ENCODE peak calls at places on chromosomes 12 and 14, in ten cellular contexts. One of them, this sample, is unnamed.

GRCh38 chr14:95551435-95551834 is 16.6 kb downstream of the GLRX5 start:
- DNase-seq in upper lobe of right lung: no peak
- DNase-seq in pancreas: no peak
- DNase-seq in heart right ventricle: no peak
- DNase-seq in OCI-LY7: no peak
- DNase-seq in PC-3: no peak
- DNase-seq in fibroblast of lung: no peak
- DNase-seq in astrocyte: no peak
- DNase-seq in colonic mucosa: no peak
- DNase-seq in IMR-90: no peak
- DNase-seq in this sample: no peak

GRCh38 chr12:4214912-4215861 is 58.4 kb upstream of the CCND2 start:
- DNase-seq in OCI-LY7: no peak
- DNase-seq in PC-3: no peak
- DNase-seq in fibroblast of lung: no peak
- DNase-seq in upper lobe of right lung: peak; percentile 88
- DNase-seq in pancreas: no peak
- DNase-seq in astrocyte: no peak
- DNase-seq in colonic mucosa: peak; percentile 40
- DNase-seq in heart right ventricle: peak; percentile 57
- DNase-seq in IMR-90: no peak
- DNase-seq in this sample: no peak

GRCh38 chr14:66444271-66444987 is 41.7 kb upstream of the CCDC196 start:
- DNase-seq in IMR-90: peak; percentile 1
- DNase-seq in upper lobe of right lung: no peak
- DNase-seq in pancreas: no peak
- DNase-seq in colonic mucosa: peak; percentile 18
- DNase-seq in fibroblast of lung: peak; percentile 16
- DNase-seq in OCI-LY7: no peak
- DNase-seq in PC-3: no peak
- DNase-seq in heart right ventricle: no peak
- DNase-seq in astrocyte: no peak
- DNase-seq in this sample: no peak

GRCh38 chr12:103820881-103821489 is 20.0 kb downstream of the NT5DC3 start:
- DNase-seq in PC-3: no peak
- DNase-seq in upper lobe of right lung: no peak
- DNase-seq in fibroblast of lung: no peak
- DNase-seq in colonic mucosa: peak; percentile 13
- DNase-seq in heart right ventricle: no peak
- DNase-seq in pancreas: no peak
- DNase-seq in astrocyte: no peak
- DNase-seq in IMR-90: no peak
- DNase-seq in OCI-LY7: no peak
- DNase-seq in this sample: no peak

GRCh38 chr12:119082496-119082895 is 96.2 kb upstream of the HSPB8 start:
- DNase-seq in OCI-LY7: no peak
- DNase-seq in upper lobe of right lung: no peak
- DNase-seq in IMR-90: no peak
- DNase-seq in PC-3: no peak
- DNase-seq in pancreas: no peak
- DNase-seq in astrocyte: no peak
- DNase-seq in colonic mucosa: no peak
- DNase-seq in fibroblast of lung: no peak
- DNase-seq in heart right ventricle: peak; percentile 79
- DNase-seq in this sample: no peak

GRCh38 chr12:92339198-92339821 is 193.7 kb upstream of the BTG1 start:
- DNase-seq in IMR-90: no peak
- DNase-seq in upper lobe of right lung: no peak
- DNase-seq in colonic mucosa: no peak
- DNase-seq in PC-3: no peak
- DNase-seq in fibroblast of lung: no peak
- DNase-seq in OCI-LY7: no peak
- DNase-seq in pancreas: no peak
- DNase-seq in astrocyte: no peak
- DNase-seq in heart right ventricle: no peak
- DNase-seq in this sample: no peak

GRCh38 chr12:74903522-74903921 is 306.1 kb downstream of the KCNC2 start:
- DNase-seq in pancreas: no peak
- DNase-seq in OCI-LY7: peak; percentile 8
- DNase-seq in colonic mucosa: no peak
- DNase-seq in upper lobe of right lung: no peak
- DNase-seq in astrocyte: peak; percentile 2
- DNase-seq in IMR-90: no peak
- DNase-seq in PC-3: peak; percentile 35
- DNase-seq in fibroblast of lung: no peak
- DNase-seq in heart right ventricle: no peak
- DNase-seq in this sample: no peak

GRCh38 chr14:91339606-91340369 is 77.8 kb downstream of the CCDC88C start:
- DNase-seq in astrocyte: no peak
- DNase-seq in pancreas: no peak
- DNase-seq in IMR-90: no peak
- DNase-seq in OCI-LY7: no peak
- DNase-seq in colonic mucosa: no peak
- DNase-seq in upper lobe of right lung: peak; percentile 45
- DNase-seq in heart right ventricle: no peak
- DNase-seq in fibroblast of lung: no peak
- DNase-seq in PC-3: no peak
- DNase-seq in this sample: no peak

GRCh38 chr14:65222434-65222833 is 120.1 kb upstream of the MAX start:
- DNase-seq in PC-3: peak; percentile 78
- DNase-seq in fibroblast of lung: peak; percentile 73
- DNase-seq in colonic mucosa: peak; percentile 77
- DNase-seq in IMR-90: peak; percentile 66
- DNase-seq in upper lobe of right lung: peak; percentile 73
- DNase-seq in OCI-LY7: peak; percentile 77
- DNase-seq in heart right ventricle: peak; percentile 55
- DNase-seq in pancreas: peak; percentile 82
- DNase-seq in astrocyte: peak; percentile 40
- DNase-seq in this sample: no peak

GRCh38 chr12:54560374-54560858 is 11.0 kb downstream of the PDE1B start:
- DNase-seq in fibroblast of lung: peak; percentile 63
- DNase-seq in heart right ventricle: peak; percentile 91
- DNase-seq in OCI-LY7: peak; percentile 44
- DNase-seq in pancreas: peak; percentile 82
- DNase-seq in colonic mucosa: peak; percentile 84
- DNase-seq in astrocyte: peak; percentile 18
- DNase-seq in PC-3: no peak
- DNase-seq in IMR-90: peak; percentile 36
- DNase-seq in upper lobe of right lung: peak; percentile 95
- DNase-seq in this sample: no peak

DNA sequence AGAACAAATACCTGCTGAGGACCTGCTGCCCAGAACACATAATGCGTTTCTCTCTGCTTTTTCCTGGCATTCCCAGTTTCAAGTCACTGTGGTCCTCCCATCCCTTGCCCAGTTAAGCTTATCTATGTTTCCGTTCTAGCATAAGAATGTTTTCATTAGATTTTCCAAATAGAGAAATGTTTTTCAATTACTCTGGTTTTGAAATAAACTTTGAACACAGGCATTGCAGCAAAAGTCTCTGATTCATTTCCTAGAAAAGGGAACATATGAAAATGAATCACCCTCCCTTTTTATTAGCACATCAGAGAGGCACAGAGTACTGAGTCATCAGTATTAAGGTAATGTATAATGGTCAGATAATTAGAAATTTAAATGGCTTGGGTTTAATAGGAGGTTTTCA is 201.1 kb upstream of the TMEM260 start:
- DNase-seq in pancreas: no peak
- DNase-seq in fibroblast of lung: peak; percentile 89
- DNase-seq in heart right ventricle: no peak
- DNase-seq in astrocyte: peak; percentile 63
- DNase-seq in colonic mucosa: no peak
- DNase-seq in upper lobe of right lung: no peak
- DNase-seq in OCI-LY7: no peak
- DNase-seq in IMR-90: peak; percentile 82
- DNase-seq in PC-3: peak; percentile 75
- DNase-seq in this sample: peak; percentile 17
- H3K36me3 ChIP-seq in pancreas: no peaks in the 10 kb centered on the region
- H3K36me3 ChIP-seq in fibroblast of lung: no peaks in the 10 kb centered on the region
- H3K36me3 ChIP-seq in heart right ventricle: no peaks in the 10 kb centered on the region
- H3K36me3 ChIP-seq in astrocyte: no peaks in the 10 kb centered on the region
- H3K36me3 ChIP-seq in colonic mucosa: no peaks in the 10 kb centered on the region
- H3K36me3 ChIP-seq in upper lobe of right lung: no peaks in the 10 kb centered on the region
- H3K36me3 ChIP-seq in OCI-LY7: no peaks in the 10 kb centered on the region
- H3K36me3 ChIP-seq in IMR-90: no peaks in the 10 kb centered on the region
- H3K36me3 ChIP-seq in PC-3: no peaks in the 10 kb centered on the region
- H3K36me3 ChIP-seq in this sample: no peaks in the 10 kb centered on the region

GRCh38 chr14:50790568-50790967 is 40.4 kb downstream of the NIN start:
- DNase-seq in IMR-90: peak; percentile 70
- DNase-seq in OCI-LY7: peak; percentile 50
- DNase-seq in upper lobe of right lung: no peak
- DNase-seq in heart right ventricle: no peak
- DNase-seq in fibroblast of lung: no peak
- DNase-seq in pancreas: no peak
- DNase-seq in colonic mucosa: no peak
- DNase-seq in astrocyte: peak; percentile 64
- DNase-seq in PC-3: no peak
- DNase-seq in this sample: no peak
- H3K4me3 ChIP-seq in IMR-90: no peak overlapping the region
- H3K4me3 ChIP-seq in OCI-LY7: peak overlapping the region; percentile 61
- H3K4me3 ChIP-seq in upper lobe of right lung: no peak overlapping the region
- H3K4me3 ChIP-seq in heart right ventricle: peak overlapping the region; percentile 48
- H3K4me3 ChIP-seq in fibroblast of lung: no peak overlapping the region
- H3K4me3 ChIP-seq in pancreas: no peak overlapping the region
- H3K4me3 ChIP-seq in colonic mucosa: no peak overlapping the region
- H3K4me3 ChIP-seq in astrocyte: no peak overlapping the region
- H3K4me3 ChIP-seq in PC-3: no peak overlapping the region
- H3K4me3 ChIP-seq in this sample: no peak overlapping the region

GRCh38 chr12:88393017-88393767 is 187.1 kb downstream of the KITLG start:
- DNase-seq in astrocyte: peak; percentile 10
- DNase-seq in colonic mucosa: no peak
- DNase-seq in pancreas: no peak
- DNase-seq in heart right ventricle: no peak
- DNase-seq in OCI-LY7: peak; percentile 36
- DNase-seq in upper lobe of right lung: no peak
- DNase-seq in PC-3: peak; percentile 55
- DNase-seq in IMR-90: peak; percentile 35
- DNase-seq in fibroblast of lung: no peak
- DNase-seq in this sample: no peak
- TF ChIP-seq CTCF in astrocyte: no peak
- TF ChIP-seq CTCF in colonic mucosa: no peak
- TF ChIP-seq CTCF in pancreas: no peak
- TF ChIP-seq CTCF in heart right ventricle: no peak
- TF ChIP-seq CTCF in OCI-LY7: peak; percentile 69
- TF ChIP-seq CTCF in upper lobe of right lung: peak; percentile 29
- TF ChIP-seq CTCF in PC-3: peak; percentile 75
- TF ChIP-seq CTCF in IMR-90: peak; percentile 35
- TF ChIP-seq CTCF in fibroblast of lung: peak; percentile 26
- TF ChIP-seq CTCF in this sample: peak; percentile 33

GRCh38 chr14:52891800-52892199 is 59.0 kb downstream of the FERMT2 start:
- DNase-seq in heart right ventricle: no peak
- DNase-seq in colonic mucosa: no peak
- DNase-seq in IMR-90: no peak
- DNase-seq in pancreas: no peak
- DNase-seq in OCI-LY7: no peak
- DNase-seq in astrocyte: no peak
- DNase-seq in upper lobe of right lung: no peak
- DNase-seq in fibroblast of lung: no peak
- DNase-seq in PC-3: peak; percentile 25
- DNase-seq in this sample: no peak
- H3K36me3 ChIP-seq in heart right ventricle: no peaks in the 10 kb centered on the region
- H3K36me3 ChIP-seq in colonic mucosa: no peaks in the 10 kb centered on the region
- H3K36me3 ChIP-seq in IMR-90: peaks cover 25% of the 10 kb centered on the region
- H3K36me3 ChIP-seq in pancreas: peaks cover 13% of the 10 kb centered on the region
- H3K36me3 ChIP-seq in OCI-LY7: no peaks in the 10 kb centered on the region
- H3K36me3 ChIP-seq in astrocyte: peaks cover 30% of the 10 kb centered on the region
- H3K36me3 ChIP-seq in upper lobe of right lung: peaks cover 24% of the 10 kb centered on the region
- H3K36me3 ChIP-seq in fibroblast of lung: peaks cover 6% of the 10 kb centered on the region
- H3K36me3 ChIP-seq in PC-3: peaks cover 2% of the 10 kb centered on the region
- H3K36me3 ChIP-seq in this sample: peaks cover 10% of the 10 kb centered on the region

GRCh38 chr14:92439551-92440344 is 73.8 kb upstream of the RIN3 start:
- DNase-seq in colonic mucosa: no peak
- DNase-seq in heart right ventricle: peak; percentile 72
- DNase-seq in pancreas: no peak
- DNase-seq in PC-3: no peak
- DNase-seq in OCI-LY7: peak; percentile 31
- DNase-seq in IMR-90: no peak
- DNase-seq in upper lobe of right lung: no peak
- DNase-seq in astrocyte: no peak
- DNase-seq in fibroblast of lung: no peak
- DNase-seq in this sample: no peak
- H3K4me3 ChIP-seq in colonic mucosa: no peak overlapping the region
- H3K4me3 ChIP-seq in heart right ventricle: no peak overlapping the region
- H3K4me3 ChIP-seq in pancreas: no peak overlapping the region
- H3K4me3 ChIP-seq in PC-3: no peak overlapping the region
- H3K4me3 ChIP-seq in OCI-LY7: no peak overlapping the region
- H3K4me3 ChIP-seq in IMR-90: no peak overlapping the region
- H3K4me3 ChIP-seq in upper lobe of right lung: no peak overlapping the region
- H3K4me3 ChIP-seq in astrocyte: no peak overlapping the region
- H3K4me3 ChIP-seq in fibroblast of lung: no peak overlapping the region
- H3K4me3 ChIP-seq in this sample: no peak overlapping the region

GRCh38 chr12:72349491-72349890 is 77.3 kb downstream of the TRHDE start:
- DNase-seq in fibroblast of lung: no peak
- DNase-seq in IMR-90: no peak
- DNase-seq in colonic mucosa: no peak
- DNase-seq in pancreas: no peak
- DNase-seq in OCI-LY7: no peak
- DNase-seq in astrocyte: no peak
- DNase-seq in heart right ventricle: no peak
- DNase-seq in upper lobe of right lung: no peak
- DNase-seq in PC-3: no peak
- DNase-seq in this sample: no peak

DNA sequence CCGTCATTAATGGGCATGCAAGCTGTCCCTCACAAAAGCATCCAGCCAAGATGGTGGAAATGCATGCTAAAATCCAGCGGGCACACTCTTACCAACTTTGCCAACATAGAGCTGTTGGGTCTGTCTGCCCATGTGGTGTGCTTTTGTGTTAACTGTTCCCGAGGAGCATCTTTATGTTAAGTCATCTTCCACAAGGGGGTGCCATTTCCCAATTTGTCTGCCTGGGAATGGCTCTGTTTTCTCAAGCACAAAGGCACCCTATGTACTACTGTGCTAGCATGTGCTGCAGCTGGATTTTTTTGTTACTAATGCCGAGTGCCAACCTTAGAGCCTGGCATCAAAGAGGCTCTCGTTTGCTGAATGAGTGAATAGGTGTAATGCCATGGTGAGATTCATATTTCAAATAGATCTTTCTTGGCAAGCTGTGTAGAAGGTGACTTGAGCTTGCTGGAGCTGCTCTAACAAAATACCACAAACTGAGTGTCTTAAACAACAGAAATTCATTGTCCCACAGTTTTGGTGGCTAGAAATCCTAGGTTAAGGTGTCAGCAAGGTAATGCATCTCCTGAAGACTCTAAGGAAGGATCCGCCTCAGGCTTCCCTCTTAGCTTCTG is 74.3 kb downstream of the TRHDE start:
- DNase-seq in fibroblast of lung: peak; percentile 86
- DNase-seq in pancreas: no peak
- DNase-seq in astrocyte: peak; percentile 61
- DNase-seq in heart right ventricle: no peak
- DNase-seq in OCI-LY7: peak; percentile 73
- DNase-seq in upper lobe of right lung: no peak
- DNase-seq in colonic mucosa: peak; percentile 62
- DNase-seq in PC-3: peak; percentile 93
- DNase-seq in IMR-90: peak; percentile 85
- DNase-seq in this sample: no peak
- TF ChIP-seq CTCF in fibroblast of lung: peak; percentile 53
- TF ChIP-seq CTCF in pancreas: peak; percentile 41
- TF ChIP-seq CTCF in astrocyte: peak; percentile 59
- TF ChIP-seq CTCF in heart right ventricle: no peak
- TF ChIP-seq CTCF in OCI-LY7: peak; percentile 80
- TF ChIP-seq CTCF in upper lobe of right lung: peak; percentile 60
- TF ChIP-seq CTCF in colonic mucosa: peak; percentile 36
- TF ChIP-seq CTCF in PC-3: peak; percentile 82
- TF ChIP-seq CTCF in IMR-90: peak; percentile 71
- TF ChIP-seq CTCF in this sample: peak; percentile 66

This sample was measured in BJ.